ENCODE peak calls at places on chromosomes 12 and 14, in four cellular contexts. E, K, R and N are unnamed samples.

GRCh38 chr12:19382111-19382526 is 57.2 kb upstream of the AEBP2 start:
- DNase-seq in E (peak), K (peak), R (peak), N (peak)

GRCh38 chr14:93464271-93464670 is 33.5 kb downstream of the UNC79 start:
- DNase-seq in K (no peak), R (no peak), E (no peak), N (no peak)

GRCh38 chr14:66998013-66998412 is 191.2 kb upstream of the GARIN2 start:
- DNase-seq in R (no peak), E (no peak), K (no peak), N (no peak)

GRCh38 chr14:96056509-96057422 is 17.6 kb downstream of the C14orf132 start:
- DNase-seq in K (no peak), R (peak), E (peak), N (no peak)

GRCh38 chr12:109994262-109995175 is 1.6 kb downstream of the GIT2 start:
- DNase-seq in R (peak), E (no peak), K (no peak), N (peak)

GRCh38 chr12:115648463-115648862 is 629.0 kb downstream of the MED13L start:
- DNase-seq in K (no peak), E (no peak), R (peak), N (no peak)

GRCh38 chr14:55814873-55815272 is 234.9 kb downstream of the KTN1 start:
- DNase-seq in R (no peak), K (no peak), E (no peak), N (peak)

GRCh38 chr14:72894623-72895378 is 900 bp upstream of the DPF3 start:
- DNase-seq in E (peak), R (peak), K (peak), N (peak)

GRCh38 chr14:65704412-65704811 is 291.9 kb downstream of the FUT8 start:
- DNase-seq in K (no peak), R (no peak), E (no peak), N (no peak)

GRCh38 chr12:111440631-111441030 is 34.9 kb downstream of the SH2B3 start:
- DNase-seq in E (peak), R (no peak), K (peak), N (no peak)

GRCh38 chr12:6288235-6288634 is 22.2 kb upstream of the PLEKHG6 start:
- DNase-seq in K (no peak), E (no peak), R (peak), N (no peak)

GRCh38 chr12:77160931-77161330 is 95.6 kb upstream of the E2F7 start:
- DNase-seq in E (no peak), R (no peak), K (no peak), N (no peak)

GRCh38 chr14:104109731-104110361 is 24.3 kb downstream of the ASPG start:
- DNase-seq in K (no peak), E (peak), R (no peak), N (no peak)

GRCh38 chr14:34053666-34054065 is 102.8 kb upstream of the EGLN3 start:
- DNase-seq in K (no peak), R (no peak), E (no peak), N (peak)

GRCh38 chr12:12976366-12976765 is 23.7 kb downstream of the HEBP1 start:
- DNase-seq in R (peak), E (no peak), K (no peak), N (peak)

GRCh38 chr14:31253746-31254471 is 46.3 kb upstream of the HECTD1 start:
- DNase-seq in E (no peak), K (no peak), R (no peak), N (no peak)

GRCh38 chr14:105601360-105602242 is 75.2 kb downstream of the TMEM121 start:
- DNase-seq in R (no peak), E (peak), K (no peak), N (no peak)

GRCh38 chr14:96038558-96038919 is 623 bp upstream of the C14orf132 start:
- DNase-seq in R (no peak), E (peak), K (no peak), N (peak)

GRCh38 chr12:92294676-92295440 is 149.2 kb upstream of the BTG1 start:
- DNase-seq in E (peak), R (no peak), K (no peak), N (no peak)

GRCh38 chr12:114671664-114672476 is 12.1 kb downstream of the TBX3 start:
- DNase-seq in K (peak), E (peak), R (peak), N (no peak)

GRCh38 chr14:75409425-75410205 is 18.2 kb upstream of the JDP2 start:
- DNase-seq in E (no peak), R (no peak), K (no peak), N (no peak)

GRCh38 chr12:76586764-76587395 is 27.3 kb upstream of the OSBPL8 start:
- DNase-seq in R (peak), E (no peak), K (no peak), N (peak)

GRCh38 chr12:26126340-26127284 is 1.8 kb upstream of the BHLHE41 start:
- DNase-seq in K (peak), R (peak), E (peak), N (peak)

DNA sequence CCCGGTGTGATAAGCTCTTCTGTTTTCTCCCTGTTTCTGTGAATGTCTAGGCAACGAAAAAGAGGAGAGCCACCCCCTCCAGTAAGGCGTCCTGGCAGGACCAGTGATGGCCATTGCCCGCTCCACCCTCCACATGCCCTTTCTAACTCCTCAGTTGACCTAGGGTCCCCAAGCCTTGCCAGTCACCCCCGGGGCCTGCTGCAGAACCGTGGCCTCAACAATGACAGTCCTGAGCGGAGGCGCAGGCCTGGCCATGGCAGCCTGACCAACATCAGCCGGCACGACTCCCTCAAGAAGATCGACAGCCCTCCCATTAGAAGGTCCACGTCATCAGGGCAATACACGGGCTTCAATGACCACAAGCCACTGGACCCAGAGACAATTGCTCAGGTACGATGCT is 94.3 kb downstream of the KICS2 start:
- DNase-seq in K (no peak), R (no peak), E (no peak), N (no peak)
- H3K9ac ChIP-seq in K (no peak), R (no peak), E (no peak), N (no peak)

GRCh38 chr12:116693259-116694227 is 44.3 kb downstream of the SPRING1 start:
- DNase-seq in K (no peak), R (no peak), E (peak), N (no peak)
- H3K9ac ChIP-seq in K (no peak), R (no peak), E (no peak), N (no peak)

GRCh38 chr12:121388421-121388981 is 11.4 kb upstream of the RNF34 start:
- DNase-seq in R (peak), E (no peak), K (no peak), N (peak)
- H3K9ac ChIP-seq in R (no peak), E (no peak), K (no peak), N (no peak)

GRCh38 chr14:46198676-46199075 is 452.9 kb downstream of the RPL10L start:
- DNase-seq in R (no peak), K (no peak), E (no peak), N (no peak)
- H3K9ac ChIP-seq in R (no peak), K (no peak), E (no peak), N (no peak)

GRCh38 chr14:22613091-22613695 is 15.1 kb downstream of the ABHD4 start:
- DNase-seq in R (no peak), E (no peak), K (no peak), N (peak)
- H3K9ac ChIP-seq in R (no peak), E (no peak), K (no peak), N (peak)